ENCODE peak calls at places on chromosomes 12 and 14, in five cellular contexts. One of them, this sample, is unnamed.

GRCh38 chr14:100105357-100106169 is 40.3 kb downstream of the EVL start:
- DNase-seq in pancreas: no peak
- DNase-seq in PC-3: no peak
- DNase-seq in HCT116: no peak
- DNase-seq in A549: no peak
- DNase-seq in this sample: no peak

GRCh38 chr14:66069830-66070541 is 416.2 kb upstream of the CCDC196 start:
- DNase-seq in PC-3: peak; percentile 48
- DNase-seq in pancreas: no peak
- DNase-seq in A549: no peak
- DNase-seq in HCT116: no peak
- DNase-seq in this sample: peak; percentile 19

GRCh38 chr12:114655934-114656697 is 27.9 kb downstream of the TBX3 start:
- DNase-seq in PC-3: peak; percentile 44
- DNase-seq in HCT116: peak; percentile 35
- DNase-seq in A549: peak; percentile 95
- DNase-seq in pancreas: no peak
- DNase-seq in this sample: no peak

GRCh38 chr12:93798752-93799151 is 121.6 kb downstream of the CRADD start:
- DNase-seq in PC-3: no peak
- DNase-seq in A549: no peak
- DNase-seq in pancreas: no peak
- DNase-seq in HCT116: no peak
- DNase-seq in this sample: no peak

GRCh38 chr12:51662728-51663154 is 71.7 kb downstream of the SCN8A start:
- DNase-seq in PC-3: no peak
- DNase-seq in pancreas: no peak
- DNase-seq in HCT116: no peak
- DNase-seq in A549: peak; percentile 9
- DNase-seq in this sample: no peak

GRCh38 chr14:43449291-43449690 is 1057.8 kb downstream of the FSCB start:
- DNase-seq in A549: no peak
- DNase-seq in HCT116: no peak
- DNase-seq in pancreas: no peak
- DNase-seq in PC-3: peak; percentile 50
- DNase-seq in this sample: no peak

GRCh38 chr12:94186461-94187237 is 38.3 kb downstream of the PLXNC1 start:
- DNase-seq in HCT116: no peak
- DNase-seq in pancreas: no peak
- DNase-seq in PC-3: no peak
- DNase-seq in A549: no peak
- DNase-seq in this sample: no peak

GRCh38 chr12:76341436-76342030 is 6.7 kb downstream of the BBS10 start:
- DNase-seq in A549: no peak
- DNase-seq in HCT116: no peak
- DNase-seq in PC-3: peak; percentile 41
- DNase-seq in pancreas: no peak
- DNase-seq in this sample: peak; percentile 71

GRCh38 chr12:31118347-31118830 is 44.7 kb downstream of the DDX11 start:
- DNase-seq in HCT116: no peak
- DNase-seq in PC-3: no peak
- DNase-seq in A549: peak; percentile 48
- DNase-seq in pancreas: no peak
- DNase-seq in this sample: no peak

GRCh38 chr12:75692883-75693282 is 181.5 kb upstream of the KRR1 start:
- DNase-seq in HCT116: no peak
- DNase-seq in PC-3: no peak
- DNase-seq in pancreas: no peak
- DNase-seq in A549: no peak
- DNase-seq in this sample: no peak

GRCh38 chr12:72000969-72001648 is 62.5 kb downstream of the TPH2 start:
- DNase-seq in PC-3: peak; percentile 29
- DNase-seq in pancreas: no peak
- DNase-seq in HCT116: no peak
- DNase-seq in A549: no peak
- DNase-seq in this sample: no peak

DNA sequence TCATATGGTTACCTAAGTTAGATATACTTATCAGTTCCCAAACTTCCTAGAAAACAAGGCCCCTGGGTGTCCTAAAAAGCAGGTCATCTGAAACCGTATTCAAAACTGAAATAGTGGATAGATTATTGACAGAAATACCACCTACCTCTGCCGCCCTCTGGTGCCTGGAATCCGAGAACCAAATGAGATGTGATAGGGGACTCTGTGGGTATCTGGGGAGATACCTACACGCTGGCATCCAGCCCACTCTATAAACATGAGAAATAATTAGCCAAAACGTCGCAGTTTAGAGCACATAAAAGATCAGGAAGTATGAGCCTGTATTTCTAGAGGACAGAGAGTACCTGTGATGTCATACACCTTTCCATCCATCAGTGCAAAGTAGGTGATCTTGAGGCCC is 4.4 kb downstream of the ORMDL2 start:
- DNase-seq in pancreas: no peak
- DNase-seq in HCT116: no peak
- DNase-seq in A549: peak; percentile 44
- DNase-seq in PC-3: peak; percentile 21
- DNase-seq in this sample: no peak
- TF ChIP-seq CTCF in pancreas: no peak
- TF ChIP-seq CTCF in HCT116: no peak
- TF ChIP-seq CTCF in A549: peak; percentile 56
- TF ChIP-seq CTCF in PC-3: peak; percentile 50
- TF ChIP-seq CTCF in this sample: peak; percentile 57

GRCh38 chr12:66775941-66776340 is 97.1 kb upstream of the GRIP1 start:
- DNase-seq in A549: no peak
- DNase-seq in PC-3: peak; percentile 64
- DNase-seq in pancreas: no peak
- DNase-seq in HCT116: no peak
- DNase-seq in this sample: no peak
- H3K27ac ChIP-seq in A549: no peak overlapping the region
- H3K27ac ChIP-seq in PC-3: no peak overlapping the region
- H3K27ac ChIP-seq in pancreas: no peak overlapping the region
- H3K27ac ChIP-seq in HCT116: no peak overlapping the region
- H3K27ac ChIP-seq in this sample: no peak overlapping the region

GRCh38 chr12:118429703-118430383 is 53.5 kb downstream of the SUDS3 start:
- DNase-seq in PC-3: no peak
- DNase-seq in pancreas: no peak
- DNase-seq in A549: no peak
- DNase-seq in HCT116: no peak
- DNase-seq in this sample: no peak

GRCh38 chr12:118424883-118425282 is 48.5 kb downstream of the SUDS3 start:
- DNase-seq in PC-3: peak; percentile 16
- DNase-seq in HCT116: no peak
- DNase-seq in pancreas: no peak
- DNase-seq in A549: no peak
- DNase-seq in this sample: no peak

GRCh38 chr12:118432812-118433540 is 56.6 kb downstream of the SUDS3 start:
- DNase-seq in pancreas: no peak
- DNase-seq in HCT116: no peak
- DNase-seq in PC-3: no peak
- DNase-seq in A549: peak; percentile 64
- DNase-seq in this sample: no peak

GRCh38 chr12:118430516-118430915 is 54.2 kb downstream of the SUDS3 start:
- DNase-seq in HCT116: no peak
- DNase-seq in pancreas: no peak
- DNase-seq in PC-3: no peak
- DNase-seq in A549: no peak
- DNase-seq in this sample: peak; percentile 30

GRCh38 chr12:118428643-118429042 is 52.3 kb downstream of the SUDS3 start:
- DNase-seq in PC-3: no peak
- DNase-seq in pancreas: no peak
- DNase-seq in HCT116: no peak
- DNase-seq in A549: no peak
- DNase-seq in this sample: no peak
- H3K4me1 ChIP-seq in PC-3: peaks cover 6% of the 10 kb centered on the region
- H3K4me1 ChIP-seq in pancreas: no peaks in the 10 kb centered on the region
- H3K4me1 ChIP-seq in HCT116: no peaks in the 10 kb centered on the region
- H3K4me1 ChIP-seq in A549: peaks cover 13% of the 10 kb centered on the region
- H3K4me1 ChIP-seq in this sample: no peaks in the 10 kb centered on the region

GRCh38 chr12:47819902-47820630 is at the start of gene HDAC7:
- DNase-seq in HCT116: peak; percentile 24
- DNase-seq in A549: peak; percentile 86
- DNase-seq in pancreas: peak; percentile 82
- DNase-seq in PC-3: peak; percentile 81
- DNase-seq in this sample: peak; percentile 87
- TF ChIP-seq CTCF in HCT116: no peak
- TF ChIP-seq CTCF in A549: no peak
- TF ChIP-seq CTCF in pancreas: no peak
- TF ChIP-seq CTCF in PC-3: no peak
- TF ChIP-seq CTCF in this sample: no peak

GRCh38 chr12:12993367-12993766 is 6.7 kb downstream of the HEBP1 start:
- DNase-seq in HCT116: no peak
- DNase-seq in PC-3: no peak
- DNase-seq in A549: no peak
- DNase-seq in pancreas: no peak
- DNase-seq in this sample: no peak
- H3K27ac ChIP-seq in HCT116: no peak overlapping the region
- H3K27ac ChIP-seq in PC-3: no peak overlapping the region
- H3K27ac ChIP-seq in A549: peak overlapping the region; percentile 68
- H3K27ac ChIP-seq in pancreas: peak overlapping the region; percentile 29
- H3K27ac ChIP-seq in this sample: no peak overlapping the region